ENCODE peak calls at places on chromosome 11, in seven cellular contexts. D is DND-41; U is AG20443; K is fibroblast of gingiva; F is HCEC 1CT; X is GM12865; Y is effector memory CD8-positive, alpha-beta T cell. N is an unnamed sample.

GRCh38 chr11:65522640-65523322 is 2.1 kb upstream of the SCYL1 start:
- DNase-seq in K (no peak), D (no peak), U (no peak), Y (no peak), F (no peak), X (no peak), N (peak)

GRCh38 chr11:68666854-68667253 is 17.5 kb upstream of the GAL start:
- DNase-seq in D (no peak), Y (no peak), F (no peak), K (no peak), X (no peak), U (no peak), N (no peak)

GRCh38 chr11:2203440-2204259 is 32.0 kb upstream of the TH start:
- DNase-seq in D (no peak), U (no peak), F (no peak), K (no peak), X (no peak), Y (no peak), N (no peak)

GRCh38 chr11:65778431-65778900 is 2.3 kb downstream of the AP5B1 start:
- DNase-seq in K (no peak), X (no peak), F (no peak), D (no peak), U (no peak), Y (no peak), N (no peak)

GRCh38 chr11:21622995-21623394 is 569.9 kb upstream of the ANO5 start:
- DNase-seq in U (no peak), Y (no peak), K (no peak), D (no peak), X (no peak), F (no peak), N (no peak)

GRCh38 chr11:120917536-120918239 is 106.2 kb upstream of the TBCEL start:
- DNase-seq in Y (no peak), U (no peak), F (no peak), D (no peak), X (peak), K (no peak), N (no peak)

GRCh38 chr11:76644591-76644990 is 26.0 kb downstream of the LRRC32 start:
- DNase-seq in D (no peak), F (no peak), U (no peak), Y (no peak), X (no peak), K (no peak), N (no peak)

GRCh38 chr11:68362801-68363379 is 50.5 kb downstream of the LRP5 start:
- DNase-seq in F (no peak), U (no peak), X (no peak), K (no peak), Y (no peak), D (no peak), N (no peak)

GRCh38 chr11:129703846-129704245 is 111.8 kb upstream of the TMEM45B start:
- DNase-seq in K (peak), D (no peak), X (no peak), U (peak), F (no peak), Y (no peak), N (no peak)

GRCh38 chr11:71304491-71304890 is 52.1 kb upstream of the SHANK2 start:
- DNase-seq in Y (no peak), U (no peak), F (no peak), X (no peak), K (no peak), D (no peak), N (no peak)

GRCh38 chr11:113163291-113164030 is 150.9 kb upstream of the TTC12 start:
- DNase-seq in D (no peak), U (no peak), X (no peak), K (peak), F (peak), Y (no peak), N (no peak)

GRCh38 chr11:124799384-124800225 is 601 bp downstream of the MSANTD2 start:
- DNase-seq in Y (peak), K (no peak), D (peak), U (peak), X (peak), F (peak), N (peak)

GRCh38 chr11:3225159-3225758 is 6.6 kb upstream of the MRGPRG start:
- DNase-seq in U (peak), Y (no peak), K (no peak), F (no peak), D (no peak), X (no peak), N (no peak)

GRCh38 chr11:9120659-9121350 is 29.4 kb upstream of the SCUBE2 start:
- DNase-seq in K (no peak), X (peak), Y (no peak), F (no peak), U (no peak), D (no peak), N (no peak)

GRCh38 chr11:64096835-64097234 is 61.1 kb downstream of the FLRT1 start:
- DNase-seq in F (no peak), D (no peak), K (no peak), X (no peak), Y (no peak), U (no peak), N (no peak)

GRCh38 chr11:33515347-33515746 is 185.3 kb downstream of the C11orf91 start:
- DNase-seq in F (peak), Y (no peak), U (peak), K (no peak), D (no peak), X (peak), N (no peak)

GRCh38 chr11:126468102-126468521 is 112.6 kb downstream of the ST3GAL4 start:
- DNase-seq in Y (no peak), U (no peak), X (no peak), F (no peak), D (no peak), K (no peak), N (no peak)

GRCh38 chr11:106063009-106063408 is 14.1 kb downstream of the KBTBD3 start:
- DNase-seq in D (no peak), X (peak), F (no peak), Y (no peak), K (no peak), U (no peak), N (no peak)

GRCh38 chr11:45982656-45983470 is 60.4 kb downstream of the LARGE2 start:
- DNase-seq in Y (no peak), K (peak), U (peak), X (no peak), D (no peak), F (peak), N (no peak)

GRCh38 chr11:97883086-97883485 is 1137.7 kb upstream of the CNTN5 start:
- DNase-seq in Y (no peak), U (no peak), X (no peak), F (no peak), K (no peak), D (no peak), N (no peak)

GRCh38 chr11:4560462-4560861 is 15.5 kb downstream of the OR52M1 start:
- DNase-seq in U (no peak), K (no peak), X (no peak), D (no peak), F (no peak), Y (no peak), N (no peak)

GRCh38 chr11:28009383-28009782 is 98.6 kb downstream of the KIF18A start:
- DNase-seq in K (peak), Y (no peak), X (no peak), U (peak), F (peak), D (no peak), N (no peak)

GRCh38 chr11:69694781-69695180 is 9.0 kb downstream of the FGF19 start:
- DNase-seq in F (no peak), Y (no peak), D (no peak), U (no peak), X (no peak), K (no peak), N (no peak)

GRCh38 chr11:18322818-18323570 is 627 bp downstream of the GTF2H1 start:
- DNase-seq in F (no peak), Y (no peak), D (no peak), X (peak), K (no peak), U (no peak), N (no peak)

GRCh38 chr11:130435671-130436070 is 7.3 kb upstream of the ADAMTS8 start:
- DNase-seq in Y (no peak), K (no peak), D (no peak), X (no peak), F (no peak), U (peak), N (no peak)

GRCh38 chr11:119585038-119585666 is 143.8 kb downstream of the NECTIN1 start:
- DNase-seq in Y (no peak), X (no peak), D (no peak), F (no peak), K (no peak), U (no peak), N (no peak)

GRCh38 chr11:86211619-86212018 is 32.9 kb upstream of the EED start:
- DNase-seq in X (peak), F (no peak), U (no peak), Y (no peak), K (no peak), D (no peak), N (no peak)

GRCh38 chr11:123630126-123630531 is 24.3 kb downstream of the SCN3B start:
- DNase-seq in Y (no peak), U (no peak), F (no peak), D (no peak), K (no peak), X (no peak), N (no peak)

GRCh38 chr11:116459233-116459632 is 313.6 kb downstream of the BUD13 start:
- DNase-seq in Y (no peak), U (no peak), F (no peak), D (no peak), K (no peak), X (no peak), N (no peak)

GRCh38 chr11:85721191-85721590 is 35.2 kb upstream of the CCDC89 start:
- DNase-seq in X (no peak), K (peak), F (no peak), D (no peak), Y (no peak), U (no peak), N (no peak)

GRCh38 chr11:16252373-16252772 is 104.0 kb downstream of the SOX6 start:
- DNase-seq in F (no peak), Y (no peak), D (no peak), U (peak), X (no peak), K (no peak), N (no peak)

GRCh38 chr11:133896028-133896427 is 50.7 kb upstream of the SPATA19 start:
- DNase-seq in D (no peak), X (peak), U (no peak), Y (no peak), K (no peak), F (no peak), N (no peak)

GRCh38 chr11:34380696-34381095 is 22.9 kb upstream of the ABTB2 start:
- DNase-seq in D (no peak), F (peak), X (no peak), K (no peak), Y (no peak), U (peak), N (no peak)

N was measured in CD4-positive, alpha-beta memory T cell.